ENCODE peak calls at places on chromosomes 1 and 21, in four cellular contexts. O, U, T and Q are unnamed samples.

GRCh38 chr1:43938892-43939587 is 5.4 kb downstream of the ARTN start:
- DNase-seq in O (no peak), U (no peak), T (no peak), Q (no peak)

GRCh38 chr21:15062566-15062965 is 2.2 kb downstream of the NRIP1 start:
- DNase-seq in O (no peak), T (no peak), U (peak), Q (no peak)

GRCh38 chr1:15950763-15951295 is 25.1 kb downstream of the ZBTB17 start:
- DNase-seq in T (no peak), U (peak), O (no peak), Q (no peak)

GRCh38 chr1:191498318-191498717 is 659.9 kb upstream of the RGS18 start:
- DNase-seq in O (peak), T (peak), U (peak), Q (no peak)

GRCh38 chr1:221487781-221488520 is 253.9 kb downstream of the DUSP10 start:
- DNase-seq in T (peak), U (no peak), O (peak), Q (no peak)

GRCh38 chr1:54124472-54124871 is 28.3 kb downstream of the CDCP2 start:
- DNase-seq in U (no peak), T (no peak), O (no peak), Q (no peak)

GRCh38 chr1:226001852-226002666 is 2.9 kb upstream of the SDE2 start:
- DNase-seq in O (peak), U (peak), T (peak), Q (peak)

GRCh38 chr1:25017436-25018109 is 87.5 kb upstream of the RUNX3 start:
- DNase-seq in O (peak), T (peak), U (no peak), Q (no peak)

GRCh38 chr1:204685236-204686006 is at the start of gene LRRN2:
- DNase-seq in O (no peak), U (no peak), T (no peak), Q (no peak)

GRCh38 chr1:78645728-78646127 is 3.9 kb upstream of the IFI44 start:
- DNase-seq in U (peak), T (peak), O (no peak), Q (no peak)

GRCh38 chr1:47448462-47449233 is 10.8 kb downstream of the FOXD2 start:
- DNase-seq in O (no peak), T (no peak), U (no peak), Q (no peak)

GRCh38 chr21:14259669-14260458 is 43.9 kb downstream of the RBM11 start:
- DNase-seq in U (peak), T (peak), O (peak), Q (no peak)

GRCh38 chr1:224497714-224498573 is 63.3 kb upstream of the WDR26 start:
- DNase-seq in T (peak), O (peak), U (peak), Q (peak)

GRCh38 chr1:86296305-86297205 is 99.6 kb downstream of the ODF2L start:
- DNase-seq in U (no peak), O (no peak), T (no peak), Q (no peak)

GRCh38 chr1:70745199-70745598 is 302.4 kb downstream of the PTGER3 start:
- DNase-seq in T (peak), U (peak), O (no peak), Q (no peak)

GRCh38 chr1:113036639-113037321 is 36.2 kb upstream of the LRIG2 start:
- DNase-seq in U (no peak), O (no peak), T (peak), Q (peak)

GRCh38 chr1:117605164-117605810 is 561 bp upstream of the TENT5C start:
- DNase-seq in U (no peak), O (peak), T (no peak), Q (no peak)

GRCh38 chr1:200490183-200490582 is 80.3 kb upstream of the ZNF281 start:
- DNase-seq in O (no peak), U (no peak), T (no peak), Q (no peak)